ENCODE peak calls at places on chromosomes 11 and 22, in eight cellular contexts. Z, V, O, H, Y, N, W and G are unnamed samples.

GRCh38 chr22:24977370-24978230 is 25.1 kb downstream of the KIAA1671 start:
- DNase-seq in Z (no peak), V (no peak), O (peak; percentile 68), H (peak; percentile 45), Y (peak; percentile 50), N (no peak), W (peak; percentile 73), G (no peak)

GRCh38 chr22:49204599-49205214 is 623.0 kb downstream of the BRD1 start:
- DNase-seq in Z (no peak), V (no peak), O (no peak), H (no peak), Y (no peak), N (no peak), W (peak; percentile 18), G (no peak)

GRCh38 chr22:35008213-35008612 is 57.7 kb upstream of the ISX start:
- DNase-seq in Z (no peak), V (no peak), O (no peak), H (no peak), Y (no peak), N (no peak), W (no peak), G (no peak)

GRCh38 chr11:8610532-8611116 is 16.6 kb upstream of the STK33 start:
- DNase-seq in Z (peak; percentile 39), V (no peak), O (no peak), H (peak; percentile 22), Y (no peak), N (no peak), W (no peak), G (no peak)

GRCh38 chr22:45919504-45920286 is 57.3 kb downstream of the WNT7B start:
- DNase-seq in Z (no peak), V (no peak), O (no peak), H (peak; percentile 64), Y (no peak), N (peak; percentile 86), W (no peak), G (no peak)

GRCh38 chr11:78715639-78716311 is 141.1 kb upstream of the NARS2 start:
- DNase-seq in Z (peak; percentile 63), V (peak; percentile 14), O (peak; percentile 23), H (peak; percentile 72), Y (no peak), N (peak; percentile 99), W (peak; percentile 61), G (peak; percentile 63)

GRCh38 chr22:44671742-44672141 is 30.3 kb upstream of the PRR5 start:
- DNase-seq in Z (peak; percentile 9), V (no peak), O (no peak), H (no peak), Y (no peak), N (no peak), W (no peak), G (peak; percentile 20)

GRCh38 chr11:94519478-94520084 is 7.3 kb downstream of the C11orf97 start:
- DNase-seq in Z (peak; percentile 42), V (no peak), O (no peak), H (peak; percentile 28), Y (peak; percentile 52), N (peak; percentile 76), W (no peak), G (peak; percentile 66)

GRCh38 chr11:128871165-128871564 is 4.1 kb upstream of the KCNJ1 start:
- DNase-seq in Z (no peak), V (no peak), O (no peak), H (no peak), Y (no peak), N (no peak), W (no peak), G (no peak)

GRCh38 chr11:11586465-11586864 is 35.3 kb downstream of the GALNT18 start:
- DNase-seq in Z (no peak), V (no peak), O (no peak), H (no peak), Y (no peak), N (no peak), W (no peak), G (no peak)

GRCh38 chr22:29093980-29094379 is 21.1 kb downstream of the KREMEN1 start:
- DNase-seq in Z (no peak), V (no peak), O (no peak), H (no peak), Y (peak; percentile 36), N (no peak), W (no peak), G (no peak)

GRCh38 chr22:29095459-29095858 is 22.6 kb downstream of the KREMEN1 start:
- DNase-seq in Z (no peak), V (no peak), O (no peak), H (no peak), Y (no peak), N (no peak), W (no peak), G (no peak)

GRCh38 chr22:29092243-29092642 is 19.4 kb downstream of the KREMEN1 start:
- DNase-seq in Z (no peak), V (no peak), O (no peak), H (peak; percentile 60), Y (no peak), N (no peak), W (no peak), G (no peak)

GRCh38 chr22:29093030-29093429 is 20.2 kb downstream of the KREMEN1 start:
- DNase-seq in Z (no peak), V (no peak), O (no peak), H (no peak), Y (no peak), N (no peak), W (no peak), G (no peak)

DNA sequence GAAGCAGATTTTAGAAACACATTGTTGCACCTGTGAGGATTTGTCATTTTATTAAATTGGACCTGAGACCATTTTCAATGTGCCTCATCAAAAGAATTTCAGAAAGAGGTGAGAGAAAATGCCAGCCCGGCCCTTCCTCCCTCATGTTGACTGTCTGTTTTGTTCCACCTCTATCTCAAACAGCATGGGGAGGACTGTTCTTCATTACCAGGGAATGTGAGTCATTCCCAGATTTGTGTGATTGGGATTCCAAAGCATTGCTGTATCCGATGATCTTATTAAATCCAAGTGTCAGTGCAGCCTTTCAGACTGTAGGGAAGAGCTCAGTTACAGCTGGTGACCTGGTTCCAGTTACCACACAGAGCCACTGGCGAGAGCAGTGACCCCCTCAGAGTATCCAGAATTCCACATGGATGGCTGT is 20.7 kb downstream of the KREMEN1 start:
- DNase-seq in Z (no peak), V (no peak), O (no peak), H (no peak), Y (no peak), N (no peak), W (no peak), G (peak; percentile 92)
- H3K4me3 ChIP-seq in Z (no peak overlapping the region), V (no peak overlapping the region), O (no peak overlapping the region), H (no peak overlapping the region), Y (no peak overlapping the region), N (no peak overlapping the region), W (no peak overlapping the region), G (peak overlapping the region; percentile 18)

DNA sequence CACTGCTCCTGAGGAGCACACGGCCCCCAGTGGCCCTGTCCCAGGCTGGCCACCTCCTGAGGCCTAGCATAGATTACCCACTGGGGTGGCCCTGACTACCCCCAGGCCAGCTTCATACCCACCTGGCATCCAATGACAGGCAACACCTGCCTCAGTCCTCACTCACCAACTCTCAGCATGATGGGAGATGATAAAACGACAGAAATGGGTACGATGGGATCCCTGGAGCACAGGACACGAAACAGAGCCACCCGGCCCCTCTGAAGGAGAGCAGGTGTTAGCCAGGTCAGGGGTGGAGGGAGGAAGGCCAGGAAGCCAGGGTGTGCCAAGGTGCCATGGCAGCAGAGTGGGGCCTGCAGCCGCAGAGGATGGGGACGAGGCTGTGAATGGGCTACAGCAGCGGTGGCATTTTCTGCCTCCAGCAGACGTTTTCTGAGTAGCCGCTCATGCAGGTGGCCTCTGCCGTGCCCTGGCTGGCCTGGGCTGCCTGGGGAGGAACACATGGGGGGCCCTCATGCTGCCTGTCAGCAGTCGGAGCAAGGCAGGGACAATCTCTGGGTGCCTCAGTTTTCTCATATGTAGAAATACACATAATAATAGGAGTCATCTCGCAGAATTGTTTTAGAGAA is 50.2 kb upstream of the FGF3 start:
- DNase-seq in Z (no peak), V (no peak), O (no peak), H (no peak), Y (no peak), N (no peak), W (peak; percentile 22), G (no peak)
- TF ChIP-seq CTCF in Z (no peak), V (no peak), O (no peak), H (no peak), Y (no peak), N (no peak), W (no peak), G (no peak)

DNA sequence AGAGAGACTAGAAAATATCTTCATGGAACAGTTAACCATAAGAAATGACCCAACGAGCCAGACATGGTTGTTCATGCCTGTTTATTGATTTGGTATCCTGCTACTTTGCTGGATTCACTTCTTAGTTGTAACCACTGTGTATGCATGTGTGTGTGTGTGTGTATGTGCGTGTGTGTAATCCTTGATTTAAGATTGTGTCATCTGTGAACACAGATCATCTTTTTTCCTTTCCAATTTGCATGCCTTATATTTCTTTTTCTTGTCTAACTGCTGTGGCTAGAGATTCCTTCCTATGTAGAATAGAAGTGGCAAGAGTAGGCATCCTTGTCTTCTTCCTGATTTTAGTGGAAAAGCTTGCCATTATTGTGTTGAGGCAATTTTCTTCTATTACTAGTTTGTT is 16.4 kb upstream of the CLTCL1 start:
- DNase-seq in Z (no peak), V (no peak), O (no peak), H (no peak), Y (no peak), N (no peak), W (no peak), G (no peak)
- H3K4me3 ChIP-seq in Z (no peak overlapping the region), V (no peak overlapping the region), O (no peak overlapping the region), H (no peak overlapping the region), Y (no peak overlapping the region), N (no peak overlapping the region), W (no peak overlapping the region), G (no peak overlapping the region)

GRCh38 chr11:80155412-80156017 is 714.7 kb upstream of the TENM4 start:
- DNase-seq in Z (peak; percentile 40), V (no peak), O (no peak), H (no peak), Y (no peak), N (peak; percentile 54), W (no peak), G (peak; percentile 50)
- TF ChIP-seq CTCF in Z (peak; percentile 65), V (no peak), O (peak; percentile 42), H (peak; percentile 35), Y (no peak), N (peak; percentile 76), W (peak; percentile 55), G (peak; percentile 63)

GRCh38 chr11:120627535-120628163 is 116.1 kb downstream of the GRIK4 start:
- DNase-seq in Z (no peak), V (no peak), O (no peak), H (no peak), Y (no peak), N (no peak), W (no peak), G (no peak)
- H3K4me3 ChIP-seq in Z (no peak overlapping the region), V (no peak overlapping the region), O (no peak overlapping the region), H (no peak overlapping the region), Y (no peak overlapping the region), N (no peak overlapping the region), W (no peak overlapping the region), G (no peak overlapping the region)

GRCh38 chr22:31870890-31871289 is 73.4 kb upstream of the YWHAH start:
- DNase-seq in Z (peak; percentile 93), V (no peak), O (no peak), H (peak; percentile 8), Y (no peak), N (peak; percentile 91), W (no peak), G (peak; percentile 77)
- TF ChIP-seq CTCF in Z (peak; percentile 79), V (no peak), O (no peak), H (no peak), Y (no peak), N (peak; percentile 57), W (peak; percentile 20), G (peak; percentile 28)

GRCh38 chr11:705646-706438 is at the start of gene EPS8L2:
- DNase-seq in Z (no peak), V (no peak), O (no peak), H (peak; percentile 75), Y (no peak), N (peak; percentile 66), W (peak; percentile 89), G (no peak)
- H3K4me3 ChIP-seq in Z (peak within 1 kb of the TSS; percentile 53), V (peak within 1 kb of the TSS; percentile 67), O (peak within 1 kb of the TSS; percentile 55), H (peak within 1 kb of the TSS; percentile 44), Y (peak within 1 kb of the TSS; percentile 44), N (peak within 1 kb of the TSS; percentile 97), W (peak within 1 kb of the TSS; percentile 77), G (peak within 1 kb of the TSS; percentile 68)